ENCODE peak calls at places on chromosomes 5 and 9, in seven cellular contexts. O, N, R, U, K, S and M are unnamed samples.

GRCh38 chr9:23938908-23939307 is 112.9 kb upstream of the ELAVL2 start:
- DNase-seq in U (no peak), N (no peak), R (no peak), O (no peak), S (no peak), K (no peak), M (no peak)

GRCh38 chr9:20844916-20845315 is 160.9 kb downstream of the FOCAD start:
- DNase-seq in S (no peak), U (no peak), N (no peak), R (no peak), O (no peak), K (no peak), M (no peak)

GRCh38 chr5:76870046-76870445 is 20.2 kb downstream of the S100Z start:
- DNase-seq in N (no peak), U (no peak), R (no peak), O (no peak), S (no peak), K (no peak), M (no peak)

GRCh38 chr9:12464368-12464767 is 228.8 kb upstream of the TYRP1 start:
- DNase-seq in U (no peak), S (no peak), N (no peak), R (no peak), K (no peak), O (no peak), M (no peak)

GRCh38 chr9:134283111-134283515 is 43.1 kb upstream of the RXRA start:
- DNase-seq in N (peak; percentile 93), U (no peak), O (no peak), S (peak; percentile 25), R (peak; percentile 37), K (peak; percentile 40), M (peak; percentile 62)

GRCh38 chr5:99553411-99553810 is 624.6 kb upstream of the CHD1 start:
- DNase-seq in U (no peak), N (no peak), S (no peak), O (no peak), R (no peak), K (no peak), M (no peak)

GRCh38 chr9:122192914-122193525 is 33.3 kb downstream of the MORN5 start:
- DNase-seq in S (no peak), O (no peak), N (no peak), U (no peak), R (no peak), K (no peak), M (no peak)

GRCh38 chr9:87710448-87710847 is 15.5 kb upstream of the CTSL start:
- DNase-seq in R (no peak), K (no peak), O (no peak), S (no peak), N (no peak), U (no peak), M (no peak)

GRCh38 chr9:137113385-137114159 is 961 bp downstream of the DPP7 start:
- DNase-seq in S (no peak), N (no peak), R (no peak), O (no peak), U (peak; percentile 76), K (no peak), M (no peak)

GRCh38 chr5:74640450-74641013 is at the start of gene ENC1:
- DNase-seq in U (peak; percentile 88), R (peak; percentile 90), N (peak; percentile 74), S (no peak), O (peak; percentile 94), K (peak; percentile 87), M (peak; percentile 68)

GRCh38 chr5:169626779-169627178 is 10.3 kb upstream of the DOCK2 start:
- DNase-seq in O (no peak), R (peak; percentile 92), K (no peak), S (peak; percentile 90), U (no peak), N (no peak), M (peak; percentile 98)

GRCh38 chr5:148829734-148830133 is 3.3 kb downstream of the ADRB2 start:
- DNase-seq in N (no peak), K (no peak), U (no peak), R (no peak), O (no peak), S (no peak), M (no peak)

GRCh38 chr5:73448451-73449136 is at the start of gene FOXD1:
- DNase-seq in O (peak; percentile 95), R (peak; percentile 96), N (no peak), S (peak; percentile 83), K (peak; percentile 45), U (peak; percentile 80), M (peak; percentile 89)

GRCh38 chr9:77421506-77422265 is 226.4 kb downstream of the GNA14 start:
- DNase-seq in S (no peak), N (no peak), K (no peak), O (no peak), U (no peak), R (no peak), M (no peak)

GRCh38 chr5:126988021-126988569 is 42.3 kb downstream of the MARCHF3 start:
- DNase-seq in N (no peak), R (no peak), O (no peak), K (no peak), U (no peak), S (no peak), M (no peak)

GRCh38 chr5:34045996-34046395 is 3.0 kb upstream of the C1QTNF3 start:
- DNase-seq in U (no peak), K (no peak), S (no peak), O (no peak), R (peak; percentile 68), N (no peak), M (no peak)

GRCh38 chr5:143920772-143921171 is 108.8 kb downstream of the HMHB1 start:
- DNase-seq in R (peak; percentile 69), O (no peak), U (no peak), K (no peak), N (no peak), S (no peak), M (no peak)

GRCh38 chr9:133493845-133494540 is 15.1 kb upstream of the SLC2A6 start:
- DNase-seq in S (no peak), K (no peak), N (no peak), R (no peak), U (no peak), O (no peak), M (no peak)

GRCh38 chr9:117296453-117296852 is 118.4 kb downstream of the ASTN2 start:
- DNase-seq in S (no peak), N (no peak), U (no peak), R (no peak), K (no peak), O (no peak), M (no peak)

GRCh38 chr9:21616082-21616778 is 134.1 kb upstream of the IFNE start:
- DNase-seq in O (no peak), R (peak; percentile 95), U (no peak), S (peak; percentile 93), N (no peak), K (no peak), M (peak; percentile 93)

GRCh38 chr5:119255571-119256356 is 100.1 kb upstream of the TNFAIP8 start:
- DNase-seq in O (no peak), S (no peak), K (no peak), R (no peak), U (no peak), N (no peak), M (no peak)
- TF ChIP-seq CTCF in O (no peak), S (peak; percentile 38), K (no peak), R (peak; percentile 11), U (peak; percentile 28), N (no peak), M (no peak)

GRCh38 chr9:34896112-34896511 is 62.0 kb upstream of the PHF24 start:
- DNase-seq in K (no peak), O (no peak), R (no peak), S (no peak), U (no peak), N (no peak), M (no peak)
- TF ChIP-seq CTCF in K (no peak), O (peak; percentile 14), R (no peak), S (peak; percentile 12), U (no peak), N (no peak), M (no peak)

GRCh38 chr5:141475625-141476131 is at the start of gene PCDHGC3:
- DNase-seq in R (peak; percentile 96), U (peak; percentile 90), K (peak; percentile 94), N (peak; percentile 93), S (peak; percentile 87), O (peak; percentile 91), M (peak; percentile 91)
- TF ChIP-seq CTCF in R (peak; percentile 30), U (peak; percentile 45), K (peak; percentile 56), N (peak; percentile 20), S (peak; percentile 47), O (peak; percentile 56), M (peak; percentile 29)

DNA sequence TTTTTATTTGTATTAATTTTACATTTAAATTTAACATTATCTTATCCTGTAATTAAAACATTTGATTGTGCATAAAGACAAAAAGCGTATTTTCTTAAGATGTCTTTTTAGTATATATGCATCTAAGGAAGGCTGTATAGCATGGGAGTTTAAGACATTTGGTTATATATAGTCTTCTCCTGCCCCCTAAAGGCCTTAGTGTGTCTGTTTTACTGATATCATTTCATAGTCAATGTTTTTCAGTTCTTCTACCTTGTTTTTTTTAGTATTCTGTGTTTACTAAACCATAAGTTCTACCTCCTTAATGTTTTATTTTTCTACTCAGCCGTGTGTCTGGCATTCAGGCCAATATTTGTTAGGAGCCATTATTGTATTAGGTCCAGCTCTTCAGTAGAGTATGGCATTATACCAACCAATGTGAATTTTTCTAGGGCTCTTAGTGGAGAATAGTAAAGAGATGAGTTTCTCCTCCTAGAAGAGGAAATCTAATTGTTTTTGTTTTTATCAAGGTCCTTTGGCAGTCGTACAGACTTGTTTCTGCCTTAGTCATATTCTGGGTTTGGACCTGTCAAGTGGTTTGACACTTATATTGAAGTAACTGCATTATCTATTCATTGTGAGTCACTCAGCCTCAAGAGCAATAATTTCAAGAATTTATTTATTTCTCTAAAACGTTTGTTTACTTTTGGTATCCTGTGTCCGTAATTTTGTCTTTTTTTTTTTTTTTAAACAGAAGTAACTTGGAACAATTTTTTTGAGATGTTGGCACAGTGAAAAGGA is 74.8 kb downstream of the SLF1 start:
- DNase-seq in N (no peak), U (peak; percentile 16), S (peak; percentile 84), R (peak; percentile 86), O (no peak), K (no peak), M (no peak)
- TF ChIP-seq CTCF in N (peak; percentile 43), U (peak; percentile 72), S (peak; percentile 18), R (peak; percentile 36), O (peak; percentile 68), K (peak; percentile 39), M (no peak)

DNA sequence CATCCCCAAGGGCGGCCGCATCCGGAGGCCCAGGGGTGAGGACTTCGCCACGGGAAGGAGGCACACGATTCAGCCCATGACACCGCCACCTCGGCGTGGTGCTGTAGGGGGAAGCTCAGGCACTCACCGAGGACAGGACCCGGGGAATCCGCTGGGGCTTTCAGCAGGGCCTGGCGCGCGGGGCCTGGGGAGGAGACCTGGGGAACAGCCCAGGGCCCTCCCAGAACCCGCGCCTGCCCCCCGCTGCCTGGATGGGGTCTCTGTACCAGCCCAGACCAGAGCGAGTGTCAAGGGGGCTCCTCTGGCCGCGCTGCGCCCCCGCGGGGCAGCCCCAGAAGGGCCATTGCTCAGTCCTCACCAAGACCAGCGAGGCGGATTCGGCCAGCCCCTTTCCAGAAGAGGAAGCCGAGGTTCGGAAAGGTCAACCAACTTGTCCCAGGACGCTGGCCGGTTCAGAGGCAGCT is 12.8 kb downstream of the COL23A1 start:
- DNase-seq in U (no peak), N (no peak), K (no peak), O (peak; percentile 84), S (no peak), R (no peak), M (no peak)
- TF ChIP-seq CTCF in U (no peak), N (no peak), K (no peak), O (no peak), S (no peak), R (no peak), M (no peak)

GRCh38 chr5:110517396-110517795 is 209.1 kb downstream of the TMEM232 start:
- DNase-seq in O (no peak), S (no peak), U (peak; percentile 7), K (no peak), R (no peak), N (no peak), M (no peak)
- TF ChIP-seq CTCF in O (no peak), S (no peak), U (no peak), K (no peak), R (no peak), N (no peak), M (no peak)